ENCODE peak calls at places on chromosomes 5 and 9, in eight cellular contexts. O is breast epithelium, G is Peyer's patch, K is upper lobe of right lung, R is B cell, Y is HFFc6, E is tibial artery, I is body of pancreas. Q is an unnamed sample.
A peak's percentile ranks its signal among the peaks of the same experiment; 100 is the strongest.

GRCh38 chr9:101707708-101708107 is 30.7 kb downstream of the GRIN3A start:
- DNase-seq in O (no peak), G (no peak), K (no peak), R (no peak), Y (no peak), E (no peak), I (no peak), Q (no peak)

GRCh38 chr9:125626187-125626586 is 80.8 kb downstream of the MAPKAP1 start:
- DNase-seq in O (no peak), G (no peak), K (no peak), R (no peak), Y (peak; percentile 40), E (no peak), I (no peak), Q (no peak)

GRCh38 chr5:111680737-111681413 is 76.1 kb downstream of the NREP start:
- DNase-seq in O (no peak), G (no peak), K (no peak), R (no peak), Y (peak; percentile 92), E (peak; percentile 79), I (peak; percentile 65), Q (peak; percentile 78)

GRCh38 chr5:1873242-1873959 is 9.3 kb downstream of the IRX4 start:
- DNase-seq in O (no peak), G (no peak), K (no peak), R (no peak), Y (no peak), E (no peak), I (peak; percentile 65), Q (no peak)

GRCh38 chr5:135615581-135616260 is 36.9 kb upstream of the CXCL14 start:
- DNase-seq in O (no peak), G (no peak), K (no peak), R (no peak), Y (no peak), E (no peak), I (no peak), Q (no peak)

GRCh38 chr5:60102961-60103683 is 209.6 kb upstream of the PDE4D start:
- DNase-seq in O (no peak), G (no peak), K (no peak), R (no peak), Y (no peak), E (no peak), I (no peak), Q (no peak)

GRCh38 chr9:16679327-16679821 is 191.1 kb downstream of the BNC2 start:
- DNase-seq in O (no peak), G (no peak), K (no peak), R (no peak), Y (peak; percentile 29), E (no peak), I (no peak), Q (no peak)

GRCh38 chr5:61332891-61333350 is 863 bp downstream of the ZSWIM6 start:
- DNase-seq in O (peak; percentile 55), G (peak; percentile 39), K (peak; percentile 84), R (peak; percentile 66), Y (peak; percentile 52), E (peak; percentile 81), I (peak; percentile 70), Q (peak; percentile 55)

GRCh38 chr9:112605518-112605917 is 112.4 kb downstream of the INIP start:
- DNase-seq in O (no peak), G (no peak), K (no peak), R (no peak), Y (no peak), E (no peak), I (no peak), Q (no peak)

GRCh38 chr9:81971727-81972126 is 16.8 kb upstream of the SPATA31D1 start:
- DNase-seq in O (no peak), G (no peak), K (no peak), R (no peak), Y (no peak), E (no peak), I (no peak), Q (no peak)

GRCh38 chr5:172437445-172438303 is 16.7 kb downstream of the SH3PXD2B start:
- DNase-seq in O (no peak), G (peak; percentile 22), K (peak; percentile 81), R (no peak), Y (peak; percentile 58), E (peak; percentile 91), I (peak; percentile 69), Q (peak; percentile 94)

GRCh38 chr5:125412051-125412560 is 665.7 kb upstream of the ZNF608 start:
- DNase-seq in O (no peak), G (no peak), K (no peak), R (peak; percentile 15), Y (peak; percentile 3), E (no peak), I (peak; percentile 25), Q (peak; percentile 39)

GRCh38 chr5:128015478-128015877 is 68.1 kb upstream of the SLC12A2 start:
- DNase-seq in O (no peak), G (no peak), K (no peak), R (no peak), Y (no peak), E (no peak), I (no peak), Q (no peak)

GRCh38 chr5:43096916-43097315 is 23.8 kb upstream of the ZNF131 start:
- DNase-seq in O (no peak), G (no peak), K (no peak), R (no peak), Y (no peak), E (no peak), I (no peak), Q (no peak)

GRCh38 chr9:79812507-79813261 is 240.9 kb downstream of the TLE4 start:
- DNase-seq in O (no peak), G (peak; percentile 50), K (no peak), R (peak; percentile 31), Y (no peak), E (no peak), I (no peak), Q (no peak)

GRCh38 chr9:91219557-91219956 is 142.2 kb downstream of the AUH start:
- DNase-seq in O (no peak), G (no peak), K (no peak), R (no peak), Y (no peak), E (no peak), I (no peak), Q (no peak)

GRCh38 chr9:94554439-94555331 is at the start of gene PCAT7:
- DNase-seq in O (peak; percentile 68), G (no peak), K (peak; percentile 83), R (no peak), Y (peak; percentile 11), E (no peak), I (peak; percentile 90), Q (peak; percentile 90)

GRCh38 chr9:94554078-94554438 is 825 bp upstream of the PCAT7 start:
- DNase-seq in O (no peak), G (no peak), K (no peak), R (no peak), Y (no peak), E (no peak), I (no peak), Q (no peak)

GRCh38 chr9:94553029-94553938 is 1.6 kb upstream of the PCAT7 start:
- DNase-seq in O (no peak), G (no peak), K (no peak), R (no peak), Y (no peak), E (no peak), I (peak; percentile 47), Q (peak; percentile 42)
- TF ChIP-seq CTCF in O (no peak), G (no peak), K (no peak), R (no peak), Y (no peak), E (no peak), I (peak; percentile 29), Q (peak; percentile 47)

GRCh38 chr5:104941030-104941645 is 1378.5 kb upstream of the NUDT12 start:
- DNase-seq in O (no peak), G (no peak), K (no peak), R (no peak), Y (no peak), E (no peak), I (no peak), Q (no peak)

GRCh38 chr5:104947061-104947460 is 1384.5 kb upstream of the NUDT12 start:
- DNase-seq in O (no peak), G (no peak), K (no peak), R (no peak), Y (no peak), E (no peak), I (no peak), Q (no peak)

GRCh38 chr5:104937591-104937990 is 1375.0 kb upstream of the NUDT12 start:
- DNase-seq in O (no peak), G (no peak), K (no peak), R (no peak), Y (no peak), E (no peak), I (no peak), Q (no peak)

GRCh38 chr5:104942735-104943134 is 1380.1 kb upstream of the NUDT12 start:
- DNase-seq in O (no peak), G (no peak), K (no peak), R (no peak), Y (no peak), E (no peak), I (no peak), Q (no peak)
- TF ChIP-seq CTCF in O (no peak), G (no peak), K (no peak), R (no peak), Y (no peak), E (no peak), I (no peak), Q (no peak)

DNA sequence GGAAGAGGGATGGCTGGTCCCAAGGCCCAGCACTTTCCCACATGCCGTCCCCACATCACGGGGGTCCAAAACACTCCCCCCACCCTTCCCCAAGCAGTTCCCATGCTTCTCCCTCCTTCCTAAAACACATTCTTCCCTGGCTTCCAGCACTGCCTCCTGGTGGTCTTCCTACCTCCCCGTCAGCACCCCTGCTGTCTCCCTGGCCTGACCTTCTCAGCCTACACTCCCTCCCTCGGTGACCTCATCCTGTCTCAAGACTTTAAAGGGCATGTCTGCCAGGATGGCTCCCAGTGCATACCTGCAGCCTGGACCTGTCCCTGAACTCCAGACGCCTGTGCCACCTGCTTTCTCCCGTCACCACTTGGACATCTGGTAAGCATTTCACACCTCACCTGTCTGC is 4.3 kb upstream of the NCS1 start:
- DNase-seq in O (no peak), G (no peak), K (no peak), R (no peak), Y (no peak), E (no peak), I (no peak), Q (no peak)
- TF ChIP-seq CTCF in O (no peak), G (no peak), K (no peak), R (no peak), Y (peak; percentile 41), E (no peak), I (no peak), Q (peak; percentile 40)

GRCh38 chr9:104177003-104177611 is 83.0 kb downstream of the SMC2 start:
- DNase-seq in O (no peak), G (no peak), K (no peak), R (no peak), Y (no peak), E (no peak), I (no peak), Q (no peak)
- TF ChIP-seq CTCF in O (no peak), G (no peak), K (peak; percentile 48), R (peak; percentile 20), Y (peak; percentile 51), E (peak; percentile 35), I (peak; percentile 85), Q (peak; percentile 35)

GRCh38 chr5:141040093-141040762 is 10.9 kb upstream of the PCDHB1 start:
- DNase-seq in O (no peak), G (no peak), K (peak; percentile 82), R (no peak), Y (no peak), E (no peak), I (peak; percentile 74), Q (peak; percentile 90)
- TF ChIP-seq CTCF in O (no peak), G (no peak), K (peak; percentile 55), R (no peak), Y (peak; percentile 46), E (no peak), I (peak; percentile 76), Q (peak; percentile 79)